ENCODE peak calls at places on chromosomes 3 and 15, in five cellular contexts. R, M, G, A and L are unnamed samples.

GRCh38 chr15:76340802-76341365 is 4.3 kb downstream of the ISL2 start:
- DNase-seq in R (peak; percentile 66), M (peak; percentile 29), G (no peak), A (no peak), L (no peak)

GRCh38 chr3:16801698-16802097 is 83.1 kb upstream of the PLCL2 start:
- DNase-seq in R (no peak), M (no peak), G (no peak), A (peak; percentile 64), L (no peak)

GRCh38 chr3:48222616-48223513 is at the start of gene CAMP:
- DNase-seq in R (peak; percentile 77), M (peak; percentile 70), G (peak; percentile 94), A (no peak), L (peak; percentile 81)

GRCh38 chr15:67796728-67797127 is 28.6 kb upstream of the SKOR1 start:
- DNase-seq in R (no peak), M (no peak), G (no peak), A (no peak), L (no peak)

GRCh38 chr3:25448750-25449684 is 21.0 kb downstream of the RARB start:
- DNase-seq in R (peak; percentile 82), M (peak; percentile 66), G (peak; percentile 54), A (no peak), L (no peak)

GRCh38 chr3:135891121-135891520 is 74.4 kb upstream of the PPP2R3A start:
- DNase-seq in R (no peak), M (no peak), G (no peak), A (no peak), L (no peak)

GRCh38 chr3:118089563-118089962 is 945.1 kb downstream of the IGSF11 start:
- DNase-seq in R (no peak), M (no peak), G (peak; percentile 91), A (no peak), L (peak; percentile 53)

GRCh38 chr3:107959767-107960166 is 131.1 kb downstream of the CD47 start:
- DNase-seq in R (no peak), M (no peak), G (no peak), A (no peak), L (no peak)

GRCh38 chr3:170331143-170331542 is 26.4 kb upstream of the SKIL start:
- DNase-seq in R (peak; percentile 91), M (no peak), G (no peak), A (no peak), L (no peak)

GRCh38 chr3:140152851-140153640 is 218.1 kb downstream of the CLSTN2 start:
- DNase-seq in R (no peak), M (no peak), G (no peak), A (peak; percentile 44), L (no peak)

GRCh38 chr3:114606336-114606735 is 312.5 kb downstream of the TIGIT start:
- DNase-seq in R (no peak), M (no peak), G (no peak), A (no peak), L (no peak)

GRCh38 chr15:92901053-92901761 is 1.1 kb downstream of the CHD2 start:
- DNase-seq in R (no peak), M (no peak), G (peak; percentile 31), A (no peak), L (no peak)

GRCh38 chr3:160049038-160049437 is 60.4 kb downstream of the IL12A start:
- DNase-seq in R (no peak), M (no peak), G (no peak), A (no peak), L (no peak)
- H3K27ac ChIP-seq in R (no peak overlapping the region), M (no peak overlapping the region), G (no peak overlapping the region), A (no peak overlapping the region), L (no peak overlapping the region)

DNA sequence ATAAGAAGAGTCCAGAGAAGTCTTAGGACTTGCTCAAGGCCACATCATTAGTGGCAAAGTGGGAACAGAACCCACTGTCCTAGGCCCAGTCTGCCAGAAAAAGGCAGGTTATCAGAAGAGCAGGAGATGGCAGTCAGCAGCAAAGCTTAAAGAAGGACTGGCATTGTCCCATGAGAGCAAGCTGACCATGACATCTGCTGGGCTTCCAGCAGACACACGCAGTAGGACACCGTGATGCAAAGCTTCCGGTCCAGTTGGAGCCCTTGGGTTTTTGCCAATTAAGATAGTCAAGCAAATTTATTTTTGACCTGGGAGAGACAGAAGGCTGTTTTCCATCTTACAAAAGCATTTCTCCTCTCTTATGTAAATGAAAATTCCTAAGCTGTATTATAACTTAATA is 42.1 kb downstream of the ZBTB38 start:
- DNase-seq in R (peak; percentile 66), M (peak; percentile 90), G (no peak), A (peak; percentile 36), L (no peak)
- H3K27ac ChIP-seq in R (peak overlapping the region; percentile 82), M (peak overlapping the region; percentile 98), G (peak overlapping the region; percentile 85), A (peak overlapping the region; percentile 52), L (peak overlapping the region; percentile 96)

GRCh38 chr3:98519351-98519750 is 3.4 kb downstream of the CLDND1 start:
- DNase-seq in R (no peak), M (no peak), G (no peak), A (no peak), L (no peak)
- H3K27ac ChIP-seq in R (no peak overlapping the region), M (no peak overlapping the region), G (no peak overlapping the region), A (no peak overlapping the region), L (no peak overlapping the region)

DNA sequence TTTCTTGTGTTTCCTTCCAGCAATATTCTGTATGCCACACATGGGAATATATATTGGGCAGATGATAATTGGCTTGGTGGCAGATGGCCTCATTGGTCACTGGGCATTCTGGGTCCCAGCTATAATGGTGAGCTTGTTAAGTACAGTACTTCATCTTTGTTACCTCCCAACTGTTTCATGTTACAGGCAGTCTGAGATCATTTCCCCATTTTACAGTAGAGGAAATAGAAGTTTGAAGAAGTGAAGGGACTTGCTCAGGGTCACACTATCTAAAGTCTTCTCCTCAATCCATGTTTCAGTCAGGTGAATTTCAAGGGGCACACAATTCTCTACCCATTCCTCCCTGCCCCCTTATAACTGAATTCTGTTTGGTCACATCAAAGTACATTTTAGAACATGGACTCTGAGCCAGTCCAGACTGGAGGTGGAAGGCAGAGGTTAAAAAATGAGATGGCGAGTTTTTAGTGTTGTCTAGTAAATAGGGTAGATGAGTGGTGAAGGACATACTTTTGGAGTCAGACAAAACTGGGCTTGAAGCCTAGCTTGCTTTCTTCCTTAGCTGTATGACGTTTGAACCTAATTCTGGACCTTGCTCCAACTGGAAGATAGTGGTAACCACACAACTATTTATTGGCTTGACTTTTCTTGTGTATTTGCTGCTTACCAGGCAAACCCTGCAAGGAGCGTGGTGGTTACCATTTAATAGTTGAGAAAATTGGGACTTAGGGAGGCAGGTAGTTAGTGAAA is 2.5 kb downstream of the EEFSEC start:
- DNase-seq in R (no peak), M (no peak), G (no peak), A (no peak), L (no peak)
- H3K27ac ChIP-seq in R (no peak overlapping the region), M (no peak overlapping the region), G (no peak overlapping the region), A (no peak overlapping the region), L (no peak overlapping the region)

GRCh38 chr15:57184502-57184901 is 191.8 kb upstream of the CGNL1 start:
- DNase-seq in R (no peak), M (no peak), G (no peak), A (no peak), L (no peak)
- H3K27ac ChIP-seq in R (no peak overlapping the region), M (no peak overlapping the region), G (no peak overlapping the region), A (no peak overlapping the region), L (no peak overlapping the region)

GRCh38 chr3:10463191-10464067 is 42.0 kb downstream of the ATP2B2 start:
- DNase-seq in R (no peak), M (no peak), G (no peak), A (no peak), L (no peak)
- H3K27ac ChIP-seq in R (no peak overlapping the region), M (no peak overlapping the region), G (no peak overlapping the region), A (peak overlapping the region; percentile 88), L (no peak overlapping the region)

DNA sequence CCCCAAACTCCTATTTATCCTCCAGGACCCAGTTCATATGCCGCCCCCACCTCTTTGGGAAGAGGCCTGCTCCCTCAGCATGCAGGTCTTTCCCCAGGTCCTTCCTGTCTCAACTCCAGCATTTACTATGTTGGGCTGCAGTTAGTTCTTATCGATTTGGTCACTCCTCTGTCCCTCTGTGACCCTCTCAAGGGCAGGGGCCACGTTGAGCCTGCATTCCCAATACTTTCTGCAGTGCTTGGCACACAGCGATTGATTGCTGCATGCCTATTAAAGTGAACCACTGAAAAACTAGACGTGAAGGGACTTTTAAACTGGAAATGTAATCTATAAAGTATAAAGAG is 321.8 kb upstream of the ICE2 start:
- DNase-seq in R (no peak), M (no peak), G (no peak), A (no peak), L (no peak)
- H3K27ac ChIP-seq in R (peak overlapping the region; percentile 44), M (no peak overlapping the region), G (no peak overlapping the region), A (no peak overlapping the region), L (no peak overlapping the region)

DNA sequence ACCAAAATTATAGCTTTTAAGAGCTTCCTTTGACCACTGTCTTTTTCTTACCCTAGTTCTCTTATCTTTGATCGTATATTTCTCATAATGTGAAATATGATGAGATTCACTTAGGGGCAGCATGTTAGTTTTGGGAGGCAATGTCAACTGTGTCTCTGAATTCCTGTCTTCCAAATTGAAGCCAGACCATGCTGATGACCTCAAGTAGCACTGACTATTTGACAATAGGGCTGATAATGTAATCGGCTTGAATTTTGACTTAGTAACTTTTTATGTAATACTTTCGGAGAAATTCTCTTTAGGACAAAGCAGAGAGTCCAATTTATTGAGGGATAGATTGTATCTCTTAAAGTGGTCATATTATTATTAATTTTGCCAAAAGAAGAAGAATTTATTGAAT is 295.4 kb upstream of the TPRG1 start:
- DNase-seq in R (no peak), M (no peak), G (no peak), A (no peak), L (no peak)
- H3K27ac ChIP-seq in R (no peak overlapping the region), M (no peak overlapping the region), G (no peak overlapping the region), A (no peak overlapping the region), L (no peak overlapping the region)